ENCODE peak calls at places on chromosomes 4 and X, in four cellular contexts. S, G, N and X are unnamed samples.

GRCh38 chr4:104500452-104500851 is 5.8 kb upstream of the CXXC4 start:
- DNase-seq in S (no peak), G (no peak), N (no peak), X (no peak)

GRCh38 chrX:308821-309520 is 9.6 kb downstream of the GTPBP6 start:
- DNase-seq in S (no peak), G (no peak), N (no peak), X (no peak)

GRCh38 chr4:74320559-74321118 is 12.4 kb downstream of the EPGN start:
- DNase-seq in S (no peak), G (no peak), N (peak; percentile 15), X (no peak)

GRCh38 chr4:26613242-26613641 is 29.4 kb downstream of the TBC1D19 start:
- DNase-seq in S (no peak), G (no peak), N (no peak), X (no peak)

GRCh38 chrX:87805829-87806490 is 288.4 kb downstream of the KLHL4 start:
- DNase-seq in S (no peak), G (no peak), N (no peak), X (no peak)

GRCh38 chrX:48466696-48467095 is 3.4 kb downstream of the SLC38A5 start:
- DNase-seq in S (no peak), G (no peak), N (no peak), X (no peak)

GRCh38 chr4:306551-306961 is 1.3 kb upstream of the ZNF732 start:
- DNase-seq in S (no peak), G (no peak), N (no peak), X (no peak)

GRCh38 chr4:173516621-173517612 is 13.1 kb downstream of the HAND2 start:
- DNase-seq in S (no peak), G (no peak), N (no peak), X (no peak)

GRCh38 chrX:39336709-39337294 is 535.5 kb downstream of the MID1IP1 start:
- DNase-seq in S (peak; percentile 21), G (no peak), N (no peak), X (no peak)

GRCh38 chrX:123830309-123830708 is 29.5 kb upstream of the XIAP start:
- DNase-seq in S (peak; percentile 22), G (no peak), N (no peak), X (no peak)

GRCh38 chr4:107780665-107781064 is 44.1 kb upstream of the SGMS2 start:
- DNase-seq in S (no peak), G (no peak), N (no peak), X (no peak)

GRCh38 chr4:25290490-25291067 is 22.0 kb upstream of the ZCCHC4 start:
- DNase-seq in S (no peak), G (no peak), N (no peak), X (no peak)

GRCh38 chr4:98447648-98448047 is 186.5 kb downstream of the RAP1GDS1 start:
- DNase-seq in S (no peak), G (no peak), N (no peak), X (no peak)

GRCh38 chr4:2847297-2847871 is 3.7 kb downstream of the ADD1 start:
- DNase-seq in S (no peak), G (no peak), N (no peak), X (no peak)

GRCh38 chr4:17273047-17273446 is 238.8 kb downstream of the QDPR start:
- DNase-seq in S (no peak), G (no peak), N (no peak), X (no peak)

GRCh38 chrX:24837966-24838365 is 144.2 kb downstream of the POLA1 start:
- DNase-seq in S (no peak), G (no peak), N (no peak), X (no peak)

GRCh38 chr4:26048378-26048882 is 134.4 kb downstream of the SMIM20 start:
- DNase-seq in S (peak; percentile 69), G (no peak), N (no peak), X (peak; percentile 38)

GRCh38 chr4:188145626-188146025 is 6.4 kb downstream of the TRIML1 start:
- DNase-seq in S (no peak), G (no peak), N (no peak), X (no peak)

GRCh38 chr4:12488672-12489071 is 995.5 kb downstream of the RAB28 start:
- DNase-seq in S (no peak), G (no peak), N (no peak), X (peak; percentile 74)

GRCh38 chr4:91282217-91282616 is 1021.5 kb upstream of the GRID2 start:
- DNase-seq in S (no peak), G (no peak), N (no peak), X (no peak)

GRCh38 chr4:88705805-88706518 is 8.3 kb upstream of the NAP1L5 start:
- DNase-seq in S (no peak), G (no peak), N (no peak), X (no peak)

GRCh38 chr4:37847311-37847710 is 20.8 kb downstream of the PGM2 start:
- DNase-seq in S (no peak), G (no peak), N (no peak), X (no peak)

GRCh38 chr4:57214654-57215411 is 104.6 kb upstream of the IGFBP7 start:
- DNase-seq in S (no peak), G (no peak), N (no peak), X (no peak)

GRCh38 chr4:106691749-106692148 is 323.2 kb upstream of the GIMD1 start:
- DNase-seq in S (no peak), G (no peak), N (no peak), X (no peak)

GRCh38 chr4:138400528-138400927 is 158.4 kb upstream of the SLC7A11 start:
- DNase-seq in S (no peak), G (no peak), N (no peak), X (peak; percentile 47)

GRCh38 chrX:45788941-45789348 is 588.3 kb upstream of the DIPK2B start:
- DNase-seq in S (no peak), G (no peak), N (no peak), X (peak; percentile 45)

GRCh38 chr4:41541697-41542096 is 3.7 kb downstream of the LIMCH1 start:
- DNase-seq in S (peak; percentile 20), G (no peak), N (no peak), X (no peak)

GRCh38 chrX:38305971-38306370 is 21.3 kb downstream of the RPGR start:
- DNase-seq in S (no peak), G (no peak), N (no peak), X (no peak)

GRCh38 chr4:186144180-186144579 is 39.7 kb downstream of the FAM149A start:
- DNase-seq in S (no peak), G (no peak), N (peak; percentile 61), X (no peak)

GRCh38 chrX:134294548-134294947 is 57.6 kb downstream of the CCDC160 start:
- DNase-seq in S (no peak), G (no peak), N (no peak), X (no peak)

GRCh38 chr4:183416878-183417277 is 27.6 kb upstream of the CDKN2AIP start:
- DNase-seq in S (no peak), G (no peak), N (no peak), X (no peak)

GRCh38 chrX:16033336-16033735 is 90.0 kb upstream of the GRPR start:
- DNase-seq in S (no peak), G (no peak), N (no peak), X (no peak)

GRCh38 chrX:41293269-41293668 is 40.7 kb upstream of the DDX3X start:
- DNase-seq in S (no peak), G (no peak), N (no peak), X (no peak)

GRCh38 chr4:143771269-143771668 is 70.8 kb upstream of the FREM3 start:
- DNase-seq in S (no peak), G (no peak), N (no peak), X (no peak)

GRCh38 chr4:128525387-128525786 is 237.8 kb upstream of the PGRMC2 start:
- DNase-seq in S (no peak), G (no peak), N (no peak), X (no peak)

GRCh38 chrX:56066016-56066415 is 166.1 kb upstream of the KLF8 start:
- DNase-seq in S (no peak), G (no peak), N (no peak), X (no peak)

GRCh38 chr4:176438401-176438800 is 118.6 kb downstream of the SPCS3 start:
- DNase-seq in S (no peak), G (no peak), N (no peak), X (no peak)

GRCh38 chrX:102837843-102838242 is 99.2 kb upstream of the RAB40AL start:
- DNase-seq in S (no peak), G (no peak), N (no peak), X (no peak)

GRCh38 chrX:153736071-153736820 is 11.6 kb downstream of the ABCD1 start:
- DNase-seq in S (no peak), G (no peak), N (no peak), X (no peak)